ENCODE peak calls at places on chromosome 19, in six cellular contexts. W, U, B, L, R and T are unnamed samples.

GRCh38 chr19:35015576-35016351 is 14.5 kb upstream of the SCN1B start:
- ATAC-seq in W (no peak), L (no peak), R (peak; percentile 10), B (no peak), U (no peak), T (no peak)

GRCh38 chr19:38736036-38736412 is 8.2 kb downstream of the CAPN12 start:
- ATAC-seq in B (no peak), R (peak; percentile 48), W (peak; percentile 57), U (peak; percentile 43), L (peak; percentile 57), T (peak; percentile 30)

GRCh38 chr19:41518141-41518540 is 57.8 kb upstream of the CEACAM21 start:
- ATAC-seq in B (no peak), W (no peak), U (no peak), L (no peak), R (no peak), T (no peak)

GRCh38 chr19:40302224-40303011 is 17.3 kb upstream of the AKT2 start:
- ATAC-seq in L (no peak), U (no peak), B (no peak), W (no peak), R (no peak), T (peak; percentile 72)

GRCh38 chr19:7799640-7800355 is 30.2 kb upstream of the EVI5L start:
- ATAC-seq in L (no peak), U (no peak), B (peak; percentile 40), W (peak; percentile 64), R (peak; percentile 98), T (peak; percentile 59)

GRCh38 chr19:13228561-13228960 is 78.3 kb downstream of the IER2 start:
- ATAC-seq in U (no peak), W (no peak), R (no peak), B (no peak), L (no peak), T (no peak)

GRCh38 chr19:48330012-48330681 is 4.8 kb downstream of the EMP3 start:
- ATAC-seq in B (peak; percentile 44), L (peak; percentile 33), U (peak; percentile 49), W (peak; percentile 47), R (peak; percentile 56), T (peak; percentile 57)

GRCh38 chr19:5452594-5453565 is 2.3 kb upstream of the ZNRF4 start:
- ATAC-seq in W (no peak), L (no peak), R (no peak), B (no peak), U (no peak), T (peak; percentile 39)

GRCh38 chr19:38577826-38578225 is 39.9 kb downstream of the MAP4K1 start:
- ATAC-seq in B (no peak), U (no peak), R (no peak), W (no peak), L (no peak), T (no peak)

GRCh38 chr19:50492303-50493052 is 15.8 kb upstream of the GARIN5A start:
- ATAC-seq in R (peak; percentile 46), W (peak; percentile 87), B (peak; percentile 92), L (peak; percentile 91), U (peak; percentile 79), T (no peak)

GRCh38 chr19:7769171-7769570 is 6.1 kb downstream of the CLEC4M start:
- ATAC-seq in W (no peak), B (no peak), U (no peak), L (no peak), R (no peak), T (no peak)